ENCODE peak calls at places on chromosomes 5 and 9, in ten cellular contexts. E, Q, S, V, X, J, W, G, C and O are unnamed samples.

GRCh38 chr5:154201108-154201769 is 10.7 kb downstream of the GALNT10 start:
- DNase-seq in V (no peak), X (no peak), C (no peak), E (no peak), Q (no peak), J (no peak), W (no peak), S (no peak), G (no peak), O (no peak)

GRCh38 chr5:134175874-134176522 is 752 bp downstream of the SKP1 start:
- DNase-seq in W (peak; percentile 56), V (no peak), C (peak; percentile 35), J (no peak), X (peak; percentile 26), Q (no peak), E (no peak), G (no peak), S (peak; percentile 71), O (no peak)

GRCh38 chr9:27194401-27195091 is 85.5 kb downstream of the TEK start:
- DNase-seq in E (no peak), W (peak; percentile 79), X (no peak), S (peak; percentile 91), V (no peak), G (no peak), C (peak; percentile 95), J (no peak), Q (no peak), O (no peak)

GRCh38 chr9:21690561-21690960 is 111.9 kb upstream of the MTAP start:
- DNase-seq in E (no peak), J (no peak), S (peak; percentile 70), Q (no peak), C (peak; percentile 73), X (no peak), W (peak; percentile 28), G (no peak), V (no peak), O (no peak)

GRCh38 chr5:142697356-142697807 is 11.5 kb upstream of the FGF1 start:
- DNase-seq in J (no peak), X (no peak), W (peak; percentile 39), V (no peak), G (peak; percentile 75), E (no peak), Q (no peak), S (peak; percentile 81), C (peak; percentile 83), O (no peak)

GRCh38 chr5:151381899-151382298 is 34.5 kb upstream of the SLC36A2 start:
- DNase-seq in E (no peak), G (no peak), C (no peak), W (no peak), J (no peak), S (no peak), X (no peak), V (no peak), Q (no peak), O (no peak)

GRCh38 chr5:131282235-131282634 is 18.4 kb downstream of the CDC42SE2 start:
- DNase-seq in W (no peak), V (no peak), S (no peak), C (no peak), G (no peak), J (no peak), X (no peak), Q (no peak), E (no peak), O (no peak)

GRCh38 chr9:85142461-85143401 is 473.2 kb downstream of the NTRK2 start:
- DNase-seq in W (no peak), X (no peak), E (peak; percentile 46), G (no peak), V (no peak), S (peak; percentile 23), J (no peak), C (no peak), Q (no peak), O (no peak)

GRCh38 chr9:128702445-128702948 is at the start of gene PKN3:
- DNase-seq in X (peak; percentile 87), G (peak; percentile 81), W (peak; percentile 97), C (peak; percentile 65), Q (peak; percentile 78), S (peak; percentile 90), E (peak; percentile 97), V (peak; percentile 97), J (peak; percentile 83), O (peak; percentile 81)

GRCh38 chr9:100222674-100223073 is 123.6 kb downstream of the INVS start:
- DNase-seq in W (peak; percentile 38), G (no peak), Q (no peak), J (no peak), E (no peak), C (peak; percentile 45), S (peak; percentile 68), X (peak; percentile 25), V (no peak), O (no peak)

GRCh38 chr5:170642776-170643436 is 139.1 kb downstream of the KCNIP1 start:
- DNase-seq in S (no peak), X (no peak), V (no peak), G (no peak), E (no peak), Q (no peak), C (no peak), W (no peak), J (no peak), O (no peak)

GRCh38 chr9:134367796-134368490 is 41.7 kb downstream of the RXRA start:
- DNase-seq in G (no peak), X (peak; percentile 88), C (no peak), V (no peak), Q (no peak), E (no peak), S (no peak), W (no peak), J (no peak), O (no peak)

GRCh38 chr5:108487951-108488350 is 106.1 kb upstream of the FBXL17 start:
- DNase-seq in V (no peak), E (no peak), G (no peak), C (no peak), X (no peak), S (peak; percentile 27), J (no peak), W (no peak), Q (no peak), O (no peak)

GRCh38 chr5:71533614-71534013 is 53.5 kb upstream of the MCCC2 start:
- DNase-seq in S (peak; percentile 50), W (peak; percentile 17), G (no peak), Q (no peak), C (peak; percentile 57), V (no peak), J (no peak), X (no peak), E (peak; percentile 31), O (no peak)

GRCh38 chr5:64754066-64754465 is 14.4 kb downstream of the SREK1IP1 start:
- DNase-seq in X (no peak), E (no peak), G (no peak), S (no peak), J (no peak), W (no peak), V (no peak), C (no peak), Q (no peak), O (no peak)

GRCh38 chr9:3912817-3913216 is 387.0 kb upstream of the RFX3 start:
- DNase-seq in Q (no peak), J (no peak), V (no peak), C (peak; percentile 78), X (no peak), S (peak; percentile 45), G (no peak), E (no peak), W (peak; percentile 31), O (no peak)

GRCh38 chr5:173806270-173807035 is 81.7 kb upstream of the CPEB4 start:
- DNase-seq in V (no peak), E (no peak), C (no peak), W (no peak), X (no peak), J (no peak), S (peak; percentile 23), Q (no peak), G (no peak), O (no peak)

GRCh38 chr9:121735792-121736130 is 84.3 kb downstream of the DAB2IP start:
- DNase-seq in E (no peak), W (no peak), G (no peak), X (no peak), V (no peak), Q (no peak), C (peak; percentile 19), S (peak; percentile 39), J (no peak), O (no peak)

GRCh38 chr5:78975035-78975434 is 10.1 kb downstream of the ARSB start:
- DNase-seq in X (no peak), J (no peak), Q (no peak), W (no peak), V (no peak), E (no peak), S (no peak), C (no peak), G (no peak), O (no peak)

GRCh38 chr9:109171926-109172325 is 4.9 kb upstream of the FRRS1L start:
- DNase-seq in E (no peak), Q (no peak), J (no peak), S (peak; percentile 40), C (peak; percentile 22), V (no peak), W (peak; percentile 53), G (no peak), X (no peak), O (no peak)

GRCh38 chr5:115243412-115243811 is 19.3 kb downstream of the PGGT1B start:
- DNase-seq in J (no peak), X (no peak), C (peak; percentile 63), V (no peak), S (peak; percentile 67), W (peak; percentile 24), E (no peak), Q (no peak), G (no peak), O (no peak)

GRCh38 chr9:125460883-125461475 is 199.4 kb downstream of the GAPVD1 start:
- DNase-seq in S (peak; percentile 45), Q (no peak), E (no peak), J (peak; percentile 69), C (peak; percentile 56), X (no peak), G (peak; percentile 81), W (peak; percentile 47), V (no peak), O (no peak)

GRCh38 chr5:74415695-74416102 is 224.8 kb downstream of the ENC1 start:
- DNase-seq in Q (no peak), X (no peak), J (no peak), V (no peak), W (no peak), C (peak; percentile 44), E (no peak), S (no peak), G (no peak), O (no peak)

GRCh38 chr5:38364825-38365224 is 106.5 kb downstream of the EGFLAM start:
- DNase-seq in W (no peak), Q (no peak), J (no peak), X (no peak), V (no peak), G (no peak), S (no peak), E (no peak), C (no peak), O (no peak)

GRCh38 chr9:116706310-116707290 is 19.5 kb downstream of the TRIM32 start:
- DNase-seq in G (no peak), C (no peak), E (no peak), W (no peak), X (no peak), Q (no peak), S (no peak), J (no peak), V (no peak), O (no peak)

GRCh38 chr9:31799953-31800609 is 584.4 kb upstream of the ACO1 start:
- DNase-seq in V (no peak), C (peak; percentile 23), E (no peak), X (peak; percentile 52), G (no peak), J (no peak), S (peak; percentile 10), Q (no peak), W (no peak), O (no peak)

GRCh38 chr5:139658501-139658927 is 10.4 kb downstream of the CXXC5 start:
- DNase-seq in W (peak; percentile 61), E (no peak), J (no peak), V (no peak), S (peak; percentile 92), X (no peak), Q (no peak), G (no peak), C (no peak), O (no peak)

GRCh38 chr5:58887721-58888409 is 305.0 kb downstream of the RAB3C start:
- DNase-seq in X (no peak), Q (no peak), J (peak; percentile 42), E (no peak), G (peak; percentile 25), V (no peak), C (peak; percentile 67), W (no peak), S (peak; percentile 5), O (no peak)